ENCODE peak calls at places on chromosomes 1 and 21, in six cellular contexts. I, D, L, Y, V and B are unnamed samples.

GRCh38 chr1:108691128-108691885 is 803 bp upstream of the PRPF38B start:
- DNase-seq in I (no peak), V (no peak), L (no peak), D (no peak), Y (no peak), B (no peak)

GRCh38 chr1:226201029-226201593 is 14.6 kb upstream of the ACBD3 start:
- DNase-seq in Y (no peak), D (peak), L (peak), V (no peak), I (peak), B (no peak)

GRCh38 chr1:39970274-39970673 is 15.3 kb downstream of the MFSD2A start:
- DNase-seq in Y (no peak), I (no peak), D (no peak), L (no peak), V (no peak), B (no peak)

GRCh38 chr1:231636157-231636556 is 9.6 kb downstream of the DISC1 start:
- DNase-seq in Y (peak), V (peak), D (peak), I (peak), L (no peak), B (no peak)

GRCh38 chr21:45286671-45287437 is 841 bp downstream of the POFUT2 start:
- DNase-seq in I (no peak), Y (peak), L (no peak), D (peak), V (no peak), B (no peak)

GRCh38 chr1:145988773-145989172 is 7.6 kb downstream of the TXNIP start:
- DNase-seq in L (no peak), Y (no peak), D (no peak), I (no peak), V (no peak), B (no peak)

GRCh38 chr1:220895412-220895946 is 16.2 kb downstream of the HLX start:
- DNase-seq in D (peak), L (no peak), I (no peak), V (no peak), Y (no peak), B (no peak)

GRCh38 chr1:218463194-218464156 is 118.3 kb downstream of the TGFB2 start:
- DNase-seq in Y (peak), D (no peak), I (peak), L (no peak), V (peak), B (peak)

GRCh38 chr1:159228554-159228953 is 23.9 kb downstream of the ACKR1 start:
- DNase-seq in D (no peak), V (no peak), Y (no peak), L (no peak), I (no peak), B (no peak)

GRCh38 chr1:243483952-243484351 is 228.1 kb downstream of the SDCCAG8 start:
- DNase-seq in Y (no peak), V (no peak), L (no peak), D (no peak), I (no peak), B (no peak)

GRCh38 chr1:164240081-164240480 is 318.9 kb upstream of the PBX1 start:
- DNase-seq in Y (no peak), V (no peak), L (no peak), I (peak), D (peak), B (no peak)

GRCh38 chr1:56202743-56203142 is 376.6 kb downstream of the PLPP3 start:
- DNase-seq in D (no peak), L (no peak), I (no peak), Y (no peak), V (no peak), B (no peak)

GRCh38 chr21:19048088-19048672 is 644.6 kb upstream of the TMPRSS15 start:
- DNase-seq in I (no peak), L (no peak), Y (no peak), V (no peak), D (no peak), B (no peak)

GRCh38 chr1:66925944-66926343 is 1.2 kb downstream of the MIER1 start:
- DNase-seq in V (no peak), L (no peak), I (peak), D (peak), Y (no peak), B (no peak)

GRCh38 chr1:212743901-212744475 is 44.3 kb upstream of the BATF3 start:
- DNase-seq in L (no peak), D (no peak), I (no peak), V (no peak), Y (no peak), B (no peak)

GRCh38 chr1:18691648-18692047 is 61.0 kb downstream of the PAX7 start:
- DNase-seq in Y (no peak), D (no peak), I (no peak), L (no peak), V (no peak), B (no peak)

GRCh38 chr1:221274373-221274772 is 395.1 kb downstream of the HLX start:
- DNase-seq in V (no peak), I (no peak), L (no peak), Y (no peak), D (peak), B (no peak)

GRCh38 chr1:204331847-204332487 is 27.8 kb downstream of the PLEKHA6 start:
- DNase-seq in V (no peak), Y (no peak), D (no peak), L (no peak), I (no peak), B (no peak)

GRCh38 chr1:200625381-200625824 is 4.9 kb upstream of the KIF14 start:
- DNase-seq in I (peak), V (no peak), L (no peak), Y (no peak), D (no peak), B (no peak)

GRCh38 chr1:22662318-22662717 is 9.3 kb downstream of the C1QB start:
- DNase-seq in L (no peak), Y (no peak), I (peak), D (peak), V (peak), B (no peak)

GRCh38 chr1:156140879-156141707 is 12.3 kb upstream of the SEMA4A start:
- DNase-seq in L (peak), V (no peak), D (peak), Y (peak), I (no peak), B (no peak)

GRCh38 chr1:156134716-156135435 is 18.5 kb upstream of the SEMA4A start:
- DNase-seq in Y (peak), D (no peak), V (no peak), L (no peak), I (no peak), B (no peak)

GRCh38 chr1:156138366-156138969 is 14.9 kb upstream of the SEMA4A start:
- DNase-seq in Y (no peak), V (no peak), I (no peak), D (no peak), L (no peak), B (no peak)

GRCh38 chr1:156135930-156136871 is 17.2 kb upstream of the SEMA4A start:
- DNase-seq in I (no peak), V (no peak), D (no peak), L (no peak), Y (no peak), B (no peak)

DNA sequence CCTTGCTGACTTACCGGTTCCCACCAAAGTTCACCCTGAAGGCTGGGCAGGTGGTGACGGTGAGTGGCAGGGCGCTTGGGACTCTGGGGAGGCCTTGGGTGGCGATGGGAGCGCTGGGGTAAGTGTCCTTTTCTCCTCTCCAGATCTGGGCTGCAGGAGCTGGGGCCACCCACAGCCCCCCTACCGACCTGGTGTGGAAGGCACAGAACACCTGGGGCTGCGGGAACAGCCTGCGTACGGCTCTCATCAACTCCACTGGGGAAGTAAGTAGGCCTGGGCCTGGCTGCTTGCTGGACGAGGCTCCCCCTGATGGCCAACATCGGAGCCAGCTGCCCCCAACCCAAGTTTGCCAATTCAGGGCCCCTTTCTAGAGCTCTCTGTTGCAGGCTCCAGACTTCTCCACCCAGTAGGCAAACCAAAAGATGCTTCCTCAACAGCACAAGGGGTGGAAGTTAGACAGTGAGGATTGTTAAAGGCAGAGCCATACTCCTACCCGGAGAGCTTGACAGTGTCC is 16.4 kb upstream of the SEMA4A start:
- DNase-seq in L (no peak), I (no peak), V (no peak), D (peak), Y (no peak), B (no peak)
- TF ChIP-seq CTCF in L (no peak), I (peak), V (peak), D (peak), Y (no peak), B (no peak)

GRCh38 chr1:183711691-183712401 is 58.7 kb upstream of the APOBEC4 start:
- DNase-seq in L (no peak), D (no peak), I (peak), V (peak), Y (no peak), B (no peak)
- TF ChIP-seq CTCF in L (no peak), D (peak), I (peak), V (peak), Y (no peak), B (no peak)

GRCh38 chr1:54498383-54499096 is 49.5 kb upstream of the ACOT11 start:
- DNase-seq in V (no peak), Y (no peak), L (no peak), I (peak), D (peak), B (no peak)

GRCh38 chr1:54501849-54502248 is 46.2 kb upstream of the ACOT11 start:
- DNase-seq in D (no peak), V (no peak), Y (no peak), L (no peak), I (no peak), B (no peak)

GRCh38 chr1:54497338-54497737 is 50.7 kb upstream of the ACOT11 start:
- DNase-seq in V (no peak), D (no peak), Y (no peak), L (no peak), I (no peak), B (no peak)

GRCh38 chr1:54500030-54500389 is 48.0 kb upstream of the ACOT11 start:
- DNase-seq in I (no peak), D (peak), Y (no peak), V (no peak), L (no peak), B (no peak)

DNA sequence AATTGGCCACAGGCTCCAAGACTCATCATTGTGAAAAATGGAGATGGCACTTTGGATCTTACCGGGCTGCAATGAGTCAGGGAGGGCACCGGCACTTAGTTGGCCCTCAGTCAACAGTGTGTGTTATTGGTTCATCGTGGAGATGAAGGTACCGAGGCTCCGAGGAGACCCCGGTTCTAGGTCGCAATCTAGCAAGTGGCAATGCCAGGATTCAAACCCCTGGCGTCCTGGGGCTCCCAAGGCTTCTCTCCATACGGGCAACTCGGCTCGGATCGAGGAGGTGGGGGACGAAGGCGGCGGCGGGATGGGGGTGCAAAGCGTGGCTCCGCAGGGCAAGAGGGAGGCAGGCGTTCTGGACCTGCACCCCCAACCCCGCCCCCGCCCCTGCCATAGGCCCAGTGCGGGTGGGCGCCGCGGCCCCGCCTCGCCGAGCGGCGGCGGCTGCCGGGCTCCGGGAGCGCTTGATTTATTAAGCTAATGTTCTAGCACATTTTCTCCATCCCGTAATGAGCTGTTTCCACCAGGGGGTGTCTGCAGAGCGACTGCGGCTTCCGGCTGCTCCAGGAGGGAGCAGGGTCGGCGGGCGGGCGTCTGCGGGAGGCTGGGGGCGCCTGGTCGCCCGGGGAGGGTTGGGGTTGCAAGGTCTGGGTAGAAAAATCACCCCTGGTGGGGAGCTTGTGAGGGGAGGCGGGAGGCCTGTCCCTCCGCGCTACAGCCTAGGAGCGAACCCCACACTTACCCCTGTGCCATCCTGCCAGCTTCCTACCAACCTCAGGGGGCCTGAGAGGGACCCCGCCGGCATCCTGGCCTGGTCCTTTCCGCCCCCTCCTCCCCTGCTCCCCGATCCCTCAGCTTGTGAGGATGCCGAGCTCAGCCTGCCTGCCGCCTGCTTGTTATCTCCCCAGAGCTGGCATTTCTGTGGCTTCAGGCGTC is 48.7 kb upstream of the ACOT11 start:
- DNase-seq in D (peak), Y (peak), V (peak), L (peak), I (peak), B (no peak)
- TF ChIP-seq CTCF in D (peak), Y (no peak), V (peak), L (no peak), I (peak), B (no peak)

GRCh38 chr1:19738669-19739068 is 61.0 kb downstream of the TMCO4 start:
- DNase-seq in V (no peak), Y (no peak), L (no peak), I (peak), D (no peak), B (no peak)

GRCh38 chr1:19735419-19736127 is 64.1 kb downstream of the TMCO4 start:
- DNase-seq in V (peak), D (no peak), I (peak), Y (peak), L (no peak), B (no peak)

GRCh38 chr1:19738106-19738505 is 61.6 kb downstream of the TMCO4 start:
- DNase-seq in Y (no peak), V (no peak), I (no peak), L (no peak), D (no peak), B (no peak)

GRCh38 chr1:19739628-19740027 is 60.1 kb downstream of the TMCO4 start:
- DNase-seq in L (no peak), I (no peak), D (no peak), Y (no peak), V (no peak), B (no peak)

GRCh38 chr1:19737413-19737812 is 62.3 kb downstream of the TMCO4 start:
- DNase-seq in I (peak), Y (no peak), L (no peak), V (peak), D (no peak), B (no peak)
- TF ChIP-seq CTCF in I (peak), Y (no peak), L (no peak), V (peak), D (peak), B (no peak)

GRCh38 chr1:92924501-92924900 is 36.8 kb downstream of the DIPK1A start:
- DNase-seq in Y (no peak), V (no peak), I (no peak), L (no peak), D (no peak), B (no peak)

GRCh38 chr1:92929461-92929860 is 31.8 kb downstream of the DIPK1A start:
- DNase-seq in Y (no peak), D (no peak), V (no peak), I (no peak), L (no peak), B (no peak)

GRCh38 chr1:92926873-92927272 is 34.4 kb downstream of the DIPK1A start:
- DNase-seq in L (no peak), V (no peak), Y (no peak), D (no peak), I (no peak), B (no peak)

GRCh38 chr1:92931691-92932090 is 29.6 kb downstream of the DIPK1A start:
- DNase-seq in L (no peak), Y (no peak), V (no peak), D (no peak), I (no peak), B (no peak)

GRCh38 chr1:92927870-92928269 is 33.4 kb downstream of the DIPK1A start:
- DNase-seq in D (no peak), I (no peak), Y (no peak), V (no peak), L (no peak), B (no peak)
- TF ChIP-seq CTCF in D (no peak), I (no peak), Y (no peak), V (no peak), L (peak), B (no peak)

GRCh38 chr1:153922076-153922837 is 515 bp downstream of the GATAD2B start:
- DNase-seq in V (no peak), D (peak), I (no peak), L (peak), Y (peak), B (no peak)
- TF ChIP-seq CTCF in V (peak), D (peak), I (peak), L (no peak), Y (no peak), B (no peak)

GRCh38 chr21:29298348-29299045 is at the start of gene BACH1:
- DNase-seq in L (peak), V (peak), D (peak), Y (peak), I (peak), B (peak)
- TF ChIP-seq CTCF in L (peak), V (peak), D (peak), Y (no peak), I (peak), B (no peak)

DNA sequence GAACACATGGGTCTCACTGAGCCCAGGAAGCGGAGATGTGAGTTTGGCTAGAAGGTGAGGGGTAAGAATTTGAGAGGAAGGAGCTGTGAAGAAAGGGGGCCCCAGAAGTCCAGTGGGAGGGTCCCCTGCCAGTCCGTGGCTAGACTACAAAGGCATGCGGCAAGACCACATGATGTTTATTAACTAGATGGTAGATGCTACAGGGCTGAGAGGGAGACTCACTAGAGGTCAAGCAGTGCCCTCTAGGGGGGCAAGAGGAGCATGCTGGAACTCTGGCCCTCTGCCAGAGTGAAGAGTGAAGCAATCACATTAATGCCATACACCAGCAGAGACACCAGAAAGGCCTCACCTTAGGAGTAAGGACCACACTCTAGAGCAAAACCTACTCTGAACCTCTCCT is 12.2 kb downstream of the KIAA0319L start:
- DNase-seq in Y (no peak), I (peak), L (peak), V (no peak), D (peak), B (no peak)
- TF ChIP-seq CTCF in Y (no peak), I (peak), L (peak), V (peak), D (peak), B (no peak)

DNA sequence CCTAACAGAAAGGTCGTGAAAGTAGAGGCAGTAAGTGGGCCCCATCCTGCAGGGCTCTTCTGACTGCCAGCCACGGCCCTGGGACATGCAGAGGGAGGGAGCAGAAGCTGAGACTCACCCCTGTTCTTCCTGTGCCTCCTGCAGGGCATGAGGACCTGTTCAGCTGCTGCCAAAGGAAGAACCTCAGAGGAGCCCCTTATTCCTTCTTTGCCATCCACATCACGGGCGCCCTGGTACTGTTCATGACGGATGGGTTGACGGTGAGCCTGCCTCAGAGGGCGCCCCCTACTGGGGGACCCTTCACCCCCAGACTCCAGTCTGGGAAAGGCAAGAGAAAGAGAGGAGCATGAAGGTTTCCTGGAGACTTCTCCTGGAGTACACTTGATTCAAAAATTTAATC is 47.1 kb downstream of the ELK4 start:
- DNase-seq in D (peak), Y (no peak), V (no peak), I (no peak), L (peak), B (no peak)
- TF ChIP-seq CTCF in D (peak), Y (no peak), V (peak), I (peak), L (peak), B (no peak)